ENCODE peak calls at places on chromosomes 7 and 10, in six cellular contexts. One of them, this sample, is unnamed.
A peak's percentile ranks its signal among the peaks of the same experiment; 100 is the strongest.

GRCh38 chr10:17527530-17528146 is 73.2 kb upstream of the ST8SIA6 start:
- DNase-seq in stimulated activated CD8-positive, alpha-beta memory T cell treated with anti-CD3 and anti-CD28 coated beads, Interleukin-4, amount 100 ng/mL, for 24 hours: no peak
- DNase-seq in kidney glomerular epithelial cell: no peak
- DNase-seq in vagina: no peak
- DNase-seq in GM04504: no peak
- DNase-seq in GM10248: no peak
- DNase-seq in this sample: no peak

GRCh38 chr7:116025098-116025809 is 5.3 kb downstream of the TFEC start:
- DNase-seq in stimulated activated CD8-positive, alpha-beta memory T cell treated with anti-CD3 and anti-CD28 coated beads, Interleukin-4, amount 100 ng/mL, for 24 hours: no peak
- DNase-seq in kidney glomerular epithelial cell: no peak
- DNase-seq in vagina: no peak
- DNase-seq in GM04504: no peak
- DNase-seq in GM10248: no peak
- DNase-seq in this sample: no peak

GRCh38 chr10:50788951-50789904 is 49.5 kb downstream of the ASAH2B start:
- DNase-seq in stimulated activated CD8-positive, alpha-beta memory T cell treated with anti-CD3 and anti-CD28 coated beads, Interleukin-4, amount 100 ng/mL, for 24 hours: no peak
- DNase-seq in kidney glomerular epithelial cell: peak; percentile 5
- DNase-seq in vagina: no peak
- DNase-seq in GM04504: peak; percentile 35
- DNase-seq in GM10248: peak; percentile 12
- DNase-seq in this sample: no peak

GRCh38 chr7:93279541-93279940 is 47.4 kb downstream of the VPS50 start:
- DNase-seq in stimulated activated CD8-positive, alpha-beta memory T cell treated with anti-CD3 and anti-CD28 coated beads, Interleukin-4, amount 100 ng/mL, for 24 hours: no peak
- DNase-seq in kidney glomerular epithelial cell: no peak
- DNase-seq in vagina: no peak
- DNase-seq in GM04504: no peak
- DNase-seq in GM10248: no peak
- DNase-seq in this sample: no peak

GRCh38 chr10:3046941-3047621 is 20.3 kb upstream of the PFKP start:
- DNase-seq in stimulated activated CD8-positive, alpha-beta memory T cell treated with anti-CD3 and anti-CD28 coated beads, Interleukin-4, amount 100 ng/mL, for 24 hours: no peak
- DNase-seq in kidney glomerular epithelial cell: peak; percentile 87
- DNase-seq in vagina: no peak
- DNase-seq in GM04504: no peak
- DNase-seq in GM10248: no peak
- DNase-seq in this sample: no peak

GRCh38 chr7:128030999-128031681 is at the start of gene LRRC4:
- DNase-seq in stimulated activated CD8-positive, alpha-beta memory T cell treated with anti-CD3 and anti-CD28 coated beads, Interleukin-4, amount 100 ng/mL, for 24 hours: no peak
- DNase-seq in kidney glomerular epithelial cell: no peak
- DNase-seq in vagina: no peak
- DNase-seq in GM04504: no peak
- DNase-seq in GM10248: peak; percentile 69
- DNase-seq in this sample: peak; percentile 31

GRCh38 chr10:20407421-20407820 is 489.7 kb downstream of the NEBL start:
- DNase-seq in stimulated activated CD8-positive, alpha-beta memory T cell treated with anti-CD3 and anti-CD28 coated beads, Interleukin-4, amount 100 ng/mL, for 24 hours: no peak
- DNase-seq in kidney glomerular epithelial cell: no peak
- DNase-seq in vagina: no peak
- DNase-seq in GM04504: no peak
- DNase-seq in GM10248: no peak
- DNase-seq in this sample: no peak

GRCh38 chr10:70690584-70690983 is 18.3 kb downstream of the ADAMTS14 start:
- DNase-seq in stimulated activated CD8-positive, alpha-beta memory T cell treated with anti-CD3 and anti-CD28 coated beads, Interleukin-4, amount 100 ng/mL, for 24 hours: no peak
- DNase-seq in kidney glomerular epithelial cell: no peak
- DNase-seq in vagina: no peak
- DNase-seq in GM04504: no peak
- DNase-seq in GM10248: no peak
- DNase-seq in this sample: no peak

GRCh38 chr7:70434376-70434775 is 697.6 kb upstream of the GALNT17 start:
- DNase-seq in stimulated activated CD8-positive, alpha-beta memory T cell treated with anti-CD3 and anti-CD28 coated beads, Interleukin-4, amount 100 ng/mL, for 24 hours: no peak
- DNase-seq in kidney glomerular epithelial cell: no peak
- DNase-seq in vagina: no peak
- DNase-seq in GM04504: no peak
- DNase-seq in GM10248: no peak
- DNase-seq in this sample: no peak

GRCh38 chr7:113331155-113331898 is 213.0 kb upstream of the SMIM30 start:
- DNase-seq in stimulated activated CD8-positive, alpha-beta memory T cell treated with anti-CD3 and anti-CD28 coated beads, Interleukin-4, amount 100 ng/mL, for 24 hours: no peak
- DNase-seq in kidney glomerular epithelial cell: no peak
- DNase-seq in vagina: no peak
- DNase-seq in GM04504: no peak
- DNase-seq in GM10248: no peak
- DNase-seq in this sample: peak; percentile 4

GRCh38 chr7:36312064-36312914 is 77.4 kb upstream of the ANLN start:
- DNase-seq in stimulated activated CD8-positive, alpha-beta memory T cell treated with anti-CD3 and anti-CD28 coated beads, Interleukin-4, amount 100 ng/mL, for 24 hours: no peak
- DNase-seq in kidney glomerular epithelial cell: no peak
- DNase-seq in vagina: no peak
- DNase-seq in GM04504: no peak
- DNase-seq in GM10248: peak; percentile 45
- DNase-seq in this sample: no peak

GRCh38 chr7:116086547-116086946 is 56.0 kb upstream of the TFEC start:
- DNase-seq in stimulated activated CD8-positive, alpha-beta memory T cell treated with anti-CD3 and anti-CD28 coated beads, Interleukin-4, amount 100 ng/mL, for 24 hours: no peak
- DNase-seq in kidney glomerular epithelial cell: no peak
- DNase-seq in vagina: no peak
- DNase-seq in GM04504: no peak
- DNase-seq in GM10248: no peak
- DNase-seq in this sample: no peak

This sample was measured in ovary.